ENCODE peak calls at places on chromosomes 5 and 9, in seven cellular contexts. U is NT2/D1, F is astrocyte of the spinal cord, P is activated gamma-delta T cell treated with Interleukin-2 at 50 U/mL for 16 hours, S is mucosa of descending colon, L is non-pigmented ciliary epithelial cell, W is endothelial cell of umbilical vein. V is an unnamed sample.

GRCh38 chr5:40160435-40160834 is 519.3 kb upstream of the PTGER4 start:
- DNase-seq in F (no peak), S (no peak), W (peak), P (no peak), L (peak), U (no peak), V (no peak)

GRCh38 chr5:7852542-7852941 is 1.6 kb upstream of the CFAP90 start:
- DNase-seq in L (no peak), P (no peak), F (peak), W (no peak), S (no peak), U (no peak), V (no peak)

GRCh38 chr5:124923131-124923530 is 176.7 kb upstream of the ZNF608 start:
- DNase-seq in L (no peak), F (peak), P (no peak), W (peak), S (no peak), U (no peak), V (no peak)

GRCh38 chr5:126780165-126780827 is 3.4 kb downstream of the LMNB1 start:
- DNase-seq in U (no peak), F (peak), S (no peak), W (peak), P (peak), L (peak), V (peak)

GRCh38 chr5:143219696-143220095 is 183.8 kb downstream of the NR3C1 start:
- DNase-seq in F (no peak), U (no peak), L (no peak), P (no peak), S (no peak), W (no peak), V (no peak)

GRCh38 chr9:1005043-1005667 is 28.7 kb downstream of the DMRT3 start:
- DNase-seq in L (peak), F (peak), S (no peak), P (no peak), W (peak), U (peak), V (peak)

GRCh38 chr5:135426102-135427082 is 20.8 kb downstream of the DCANP1 start:
- DNase-seq in U (peak), S (no peak), W (peak), P (peak), L (no peak), F (peak), V (peak)

GRCh38 chr5:6788956-6789649 is 75.9 kb downstream of the TENT4A start:
- DNase-seq in S (no peak), L (no peak), W (peak), F (no peak), U (no peak), P (no peak), V (no peak)

GRCh38 chr5:159496773-159497172 is 166.5 kb upstream of the IL12B start:
- DNase-seq in F (no peak), U (no peak), S (no peak), P (no peak), W (no peak), L (no peak), V (no peak)

GRCh38 chr5:132479073-132479811 is 11.3 kb downstream of the IRF1 start:
- DNase-seq in U (no peak), F (no peak), S (no peak), P (no peak), L (no peak), W (no peak), V (peak)

GRCh38 chr5:891837-892389 is 688 bp downstream of the BRD9 start:
- DNase-seq in L (no peak), S (no peak), F (peak), P (no peak), U (no peak), W (peak), V (peak)

GRCh38 chr5:9714187-9714586 is 84.0 kb upstream of the TAS2R1 start:
- DNase-seq in P (no peak), S (no peak), F (no peak), U (no peak), W (no peak), L (no peak), V (no peak)

GRCh38 chr9:131043097-131043496 is 34.1 kb downstream of the LAMC3 start:
- DNase-seq in U (no peak), P (no peak), L (no peak), W (no peak), S (no peak), F (no peak), V (no peak)

GRCh38 chr9:113796651-113797426 is 79.3 kb upstream of the ZNF618 start:
- DNase-seq in U (no peak), S (no peak), F (no peak), W (no peak), P (no peak), L (no peak), V (no peak)

GRCh38 chr9:127554966-127555829 is 56.9 kb upstream of the STXBP1 start:
- DNase-seq in W (peak), P (no peak), S (no peak), F (no peak), U (no peak), L (no peak), V (no peak)

GRCh38 chr5:8944005-8944404 is 601.9 kb downstream of the SEMA5A start:
- DNase-seq in U (no peak), P (no peak), F (no peak), S (no peak), L (no peak), W (no peak), V (no peak)

GRCh38 chr5:145775893-145776444 is 59.2 kb downstream of the PRELID2 start:
- DNase-seq in F (peak), P (no peak), W (peak), S (no peak), L (peak), U (no peak), V (no peak)

GRCh38 chr9:7153134-7153533 is 395.4 kb downstream of the KDM4C start:
- DNase-seq in P (no peak), F (no peak), U (no peak), S (no peak), L (no peak), W (no peak), V (no peak)

GRCh38 chr5:129361441-129362025 is 98.6 kb upstream of the ADAMTS19 start:
- DNase-seq in U (no peak), L (peak), S (no peak), W (peak), P (no peak), F (peak), V (no peak)

GRCh38 chr5:132751444-132751843 is 4.2 kb downstream of the CCNI2 start:
- DNase-seq in P (no peak), L (no peak), S (no peak), W (no peak), F (peak), U (no peak), V (no peak)

V was measured in immature natural killer cell.